ENCODE peak calls at places on chromosomes 1 and 21, in five cellular contexts. M is K562, U is PC-3, Z is gastrocnemius medialis, K is SK-N-SH. A is an unnamed sample.

GRCh38 chr21:36291509-36291908 is 28.5 kb upstream of the MORC3 start:
- DNase-seq in M (no peak), U (no peak), Z (no peak), K (no peak), A (no peak)

GRCh38 chr1:41582351-41582750 is 97.9 kb upstream of the EDN2 start:
- DNase-seq in U (no peak), M (no peak), K (no peak), Z (no peak), A (no peak)

GRCh38 chr1:167227934-167228378 is 7.3 kb downstream of the POU2F1 start:
- DNase-seq in Z (no peak), M (peak; percentile 38), U (peak; percentile 19), K (no peak), A (no peak)

GRCh38 chr1:192809286-192810252 is 730 bp downstream of the RGS2 start:
- DNase-seq in M (peak; percentile 35), K (peak; percentile 37), U (peak; percentile 60), Z (no peak), A (peak; percentile 18)

GRCh38 chr1:201050515-201051277 is 27.2 kb upstream of the KIF21B start:
- DNase-seq in Z (no peak), K (no peak), M (no peak), U (no peak), A (no peak)

GRCh38 chr1:5481889-5482288 is 510.3 kb downstream of the NPHP4 start:
- DNase-seq in K (no peak), Z (no peak), M (peak; percentile 32), U (peak; percentile 3), A (no peak)

GRCh38 chr1:230123280-230124186 is 56.5 kb downstream of the GALNT2 start:
- DNase-seq in U (no peak), Z (no peak), M (no peak), K (no peak), A (no peak)

GRCh38 chr1:183914283-183914682 is 109.4 kb downstream of the RGL1 start:
- DNase-seq in M (no peak), K (no peak), Z (no peak), U (no peak), A (no peak)

GRCh38 chr1:19427087-19427781 is 58.1 kb downstream of the CAPZB start:
- DNase-seq in M (no peak), Z (no peak), U (no peak), K (no peak), A (no peak)

GRCh38 chr1:55781944-55782482 is 566.8 kb upstream of the USP24 start:
- DNase-seq in U (peak; percentile 93), Z (peak; percentile 14), K (no peak), M (no peak), A (peak; percentile 30)

GRCh38 chr1:160219062-160219929 is 14.1 kb downstream of the PEA15 start:
- DNase-seq in Z (peak; percentile 35), M (no peak), K (peak; percentile 55), U (peak; percentile 73), A (peak; percentile 69)

GRCh38 chr1:203467550-203467921 is 8.1 kb upstream of the PRELP start:
- DNase-seq in M (no peak), U (no peak), K (no peak), Z (peak; percentile 72), A (peak; percentile 76)

GRCh38 chr1:221239911-221240310 is 360.7 kb downstream of the HLX start:
- DNase-seq in U (peak; percentile 89), K (no peak), M (no peak), Z (no peak), A (no peak)

GRCh38 chr1:20896824-20897223 is 109.7 kb upstream of the HP1BP3 start:
- DNase-seq in M (no peak), U (peak; percentile 91), Z (no peak), K (no peak), A (no peak)

GRCh38 chr1:25875856-25876692 is 566 bp upstream of the PAQR7 start:
- DNase-seq in K (no peak), Z (peak; percentile 6), U (no peak), M (peak; percentile 77), A (no peak)

GRCh38 chr1:53278294-53278693 is 40.0 kb upstream of the MAGOH start:
- DNase-seq in K (peak; percentile 89), M (peak; percentile 79), U (peak; percentile 58), Z (no peak), A (peak; percentile 58)

GRCh38 chr1:228876187-228876586 is 140.9 kb downstream of the RHOU start:
- DNase-seq in Z (no peak), U (no peak), K (no peak), M (no peak), A (no peak)

GRCh38 chr1:157155658-157156057 is 17.5 kb upstream of the ETV3 start:
- DNase-seq in Z (no peak), U (no peak), M (no peak), K (no peak), A (no peak)

GRCh38 chr21:41713495-41714281 is 53.2 kb downstream of the RIPK4 start:
- DNase-seq in Z (no peak), U (no peak), K (no peak), M (no peak), A (no peak)

GRCh38 chr1:94335950-94336349 is 82.2 kb upstream of the ABCD3 start:
- DNase-seq in K (peak; percentile 51), M (peak; percentile 27), Z (peak; percentile 59), U (peak; percentile 97), A (peak; percentile 18)

GRCh38 chr1:165365344-165365743 is 8.8 kb upstream of the LMX1A start:
- DNase-seq in M (no peak), U (peak; percentile 52), Z (no peak), K (no peak), A (no peak)

GRCh38 chr1:93815738-93816110 is 63.3 kb downstream of the DNTTIP2 start:
- DNase-seq in Z (no peak), M (no peak), U (no peak), K (no peak), A (no peak)

GRCh38 chr1:86616871-86617270 is 70.0 kb downstream of the CLCA4 start:
- DNase-seq in K (no peak), Z (no peak), M (no peak), U (no peak), A (no peak)

GRCh38 chr1:58238846-58239245 is 307.7 kb downstream of the OMA1 start:
- DNase-seq in Z (no peak), M (no peak), U (no peak), K (no peak), A (no peak)

GRCh38 chr1:206505702-206506375 is 1.5 kb upstream of the RASSF5 start:
- DNase-seq in Z (no peak), K (peak; percentile 51), U (peak; percentile 74), M (peak; percentile 60), A (no peak)

GRCh38 chr1:91803847-91804545 is 82.0 kb downstream of the TGFBR3 start:
- DNase-seq in Z (no peak), K (no peak), M (peak; percentile 65), U (peak; percentile 38), A (no peak)

DNA sequence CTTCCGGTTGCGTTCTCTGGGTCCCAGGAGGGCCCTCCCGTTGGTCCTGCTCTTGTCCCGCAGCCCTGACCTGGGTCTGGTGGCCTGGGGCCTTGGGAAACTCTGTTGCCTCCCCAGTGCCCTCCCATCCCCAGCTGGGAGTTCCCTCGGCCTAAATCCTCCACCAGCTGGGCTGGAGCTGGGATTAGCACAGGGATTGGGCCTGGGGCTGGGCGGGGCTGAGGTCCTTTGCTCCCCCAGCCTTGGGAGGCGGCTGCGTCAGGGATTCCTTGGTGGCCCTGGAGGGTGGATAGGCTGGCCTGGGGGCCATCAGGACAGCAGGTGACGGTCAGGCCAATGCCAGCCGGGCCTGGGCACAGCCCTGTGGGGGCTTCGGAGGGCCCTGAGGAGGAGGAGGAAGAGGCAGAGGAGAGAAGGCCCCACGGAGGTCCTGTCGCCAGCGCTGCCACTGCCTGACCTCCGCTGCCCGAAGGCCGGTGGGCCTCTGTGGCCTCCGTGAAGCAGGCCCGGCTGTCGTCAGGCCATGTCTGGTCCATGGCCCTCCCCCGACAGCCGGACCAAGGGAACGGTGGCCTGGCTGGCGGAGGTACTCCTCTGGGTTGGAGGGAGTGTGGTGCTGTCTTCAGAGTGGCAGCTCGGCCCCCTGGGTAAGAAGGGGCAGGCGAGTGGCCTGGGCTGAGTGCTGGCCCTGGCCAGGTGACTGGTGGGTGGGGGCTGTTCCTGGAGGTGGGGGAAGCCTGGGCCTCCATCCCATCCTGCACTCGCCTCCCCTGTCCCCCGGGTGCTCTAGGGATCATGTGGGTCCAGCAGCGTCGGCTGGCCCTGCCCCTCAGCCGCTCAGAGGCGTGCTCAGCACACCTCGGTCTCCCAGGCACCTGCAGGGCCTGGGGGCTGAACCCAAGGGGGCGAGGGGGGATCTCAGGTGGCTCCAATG is at the start of gene PLCH2:
- DNase-seq in Z (no peak), U (no peak), M (no peak), K (no peak), A (no peak)
- H3K4me1 ChIP-seq in Z (no peaks in the 10 kb centered on the region), U (no peaks in the 10 kb centered on the region), M (peaks cover 97% of the 10 kb centered on the region), K (no peaks in the 10 kb centered on the region), A (peaks cover 10% of the 10 kb centered on the region)

GRCh38 chr1:116259665-116260064 is 113.4 kb upstream of the ATP1A1 start:
- DNase-seq in U (no peak), Z (no peak), K (no peak), M (no peak), A (no peak)
- H3K27ac ChIP-seq in U (no peak overlapping the region), Z (no peak overlapping the region), K (no peak overlapping the region), M (no peak overlapping the region), A (no peak overlapping the region)

GRCh38 chr1:80453775-80454174 is 1347.0 kb upstream of the ADGRL2 start:
- DNase-seq in Z (no peak), K (no peak), U (no peak), M (no peak), A (no peak)

GRCh38 chr1:80447533-80447932 is 1353.2 kb upstream of the ADGRL2 start:
- DNase-seq in Z (no peak), M (no peak), K (no peak), U (peak; percentile 27), A (no peak)

GRCh38 chr1:80445021-80445420 is 1355.7 kb upstream of the ADGRL2 start:
- DNase-seq in U (no peak), Z (no peak), M (no peak), K (no peak), A (no peak)

GRCh38 chr1:80448081-80448480 is 1352.7 kb upstream of the ADGRL2 start:
- DNase-seq in K (no peak), M (no peak), Z (no peak), U (no peak), A (no peak)

DNA sequence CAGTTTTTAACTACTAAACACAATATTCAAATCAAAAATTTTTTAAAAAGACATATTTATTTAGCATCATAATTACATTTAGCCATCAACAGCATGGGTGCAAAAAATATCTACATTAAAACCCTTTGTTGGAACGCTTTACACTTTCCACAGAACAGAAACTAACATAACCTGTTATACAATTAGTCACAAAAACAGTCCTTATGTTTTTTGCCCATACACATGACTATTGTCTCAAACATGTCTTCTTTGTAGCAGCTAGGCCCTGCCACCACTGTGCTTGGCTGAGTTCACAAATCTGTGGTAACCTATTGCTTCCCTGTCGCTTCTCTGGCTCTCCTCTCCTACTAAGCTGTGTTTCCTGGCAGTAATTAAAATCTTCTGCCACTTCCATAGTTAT is 1350.0 kb upstream of the ADGRL2 start:
- DNase-seq in Z (no peak), M (no peak), U (peak; percentile 15), K (no peak), A (no peak)
- H3K9me3 ChIP-seq in Z (no peaks in the 10 kb centered on the region), M (no peaks in the 10 kb centered on the region), U (no peaks in the 10 kb centered on the region), K (no peaks in the 10 kb centered on the region), A (no peaks in the 10 kb centered on the region)

GRCh38 chr1:153568367-153569099 is 2.9 kb upstream of the S100A2 start:
- DNase-seq in K (peak; percentile 92), U (peak; percentile 99), M (peak; percentile 90), Z (peak; percentile 78), A (peak; percentile 91)
- H3K4me1 ChIP-seq in K (peaks cover 50% of the 10 kb centered on the region), U (peaks cover 74% of the 10 kb centered on the region), M (peaks cover 38% of the 10 kb centered on the region), Z (peaks cover 51% of the 10 kb centered on the region), A (peaks cover 31% of the 10 kb centered on the region)